ENCODE peak calls at places on chromosomes 5 and 9, in eight cellular contexts. P is mammary epithelial cell, L is fibroblast of the aortic adventitia, T is left ventricle myocardium inferior, X is left lung, A is astrocyte of the spinal cord, K is HFF-Myc, Z is neural progenitor cell. V is an unnamed sample.

GRCh38 chr5:101977729-101978345 is 318.2 kb downstream of the SLCO4C1 start:
- DNase-seq in P (peak), L (peak), T (no peak), X (no peak), A (peak), K (peak), Z (peak), V (peak)

GRCh38 chr9:104864675-104865104 is 63.3 kb downstream of the ABCA1 start:
- DNase-seq in P (no peak), L (peak), T (no peak), X (no peak), A (peak), K (peak), Z (no peak), V (no peak)

GRCh38 chr9:75148551-75148950 is 60.2 kb downstream of the OSTF1 start:
- DNase-seq in P (peak), L (peak), T (no peak), X (no peak), A (peak), K (peak), Z (no peak), V (no peak)

GRCh38 chr9:133284362-133284761 is 9.4 kb upstream of the ABO start:
- DNase-seq in P (no peak), L (no peak), T (no peak), X (no peak), A (no peak), K (no peak), Z (no peak), V (no peak)

GRCh38 chr5:154606675-154607321 is 128.8 kb upstream of the HAND1 start:
- DNase-seq in P (no peak), L (no peak), T (no peak), X (no peak), A (no peak), K (no peak), Z (no peak), V (no peak)

GRCh38 chr5:143679777-143680176 is 132.2 kb upstream of the HMHB1 start:
- DNase-seq in P (peak), L (no peak), T (no peak), X (no peak), A (peak), K (no peak), Z (no peak), V (peak)

GRCh38 chr5:181028032-181028819 is 11.8 kb upstream of the BTNL9 start:
- DNase-seq in P (no peak), L (no peak), T (no peak), X (no peak), A (no peak), K (no peak), Z (peak), V (no peak)

GRCh38 chr5:122880749-122881148 is 35.3 kb downstream of the SNX24 start:
- DNase-seq in P (no peak), L (peak), T (no peak), X (no peak), A (no peak), K (no peak), Z (no peak), V (no peak)

GRCh38 chr9:113361304-113362018 is 12.1 kb downstream of the BSPRY start:
- DNase-seq in P (no peak), L (peak), T (no peak), X (no peak), A (peak), K (no peak), Z (no peak), V (no peak)

GRCh38 chr9:97794666-97795065 is 58.4 kb upstream of the FOXE1 start:
- DNase-seq in P (no peak), L (no peak), T (no peak), X (no peak), A (no peak), K (no peak), Z (no peak), V (no peak)

GRCh38 chr5:54558362-54558761 is 40.8 kb downstream of the SNX18 start:
- DNase-seq in P (no peak), L (peak), T (no peak), X (no peak), A (no peak), K (no peak), Z (no peak), V (no peak)

GRCh38 chr9:33273266-33273971 is 8.6 kb downstream of the CHMP5 start:
- DNase-seq in P (no peak), L (no peak), T (no peak), X (no peak), A (peak), K (no peak), Z (no peak), V (no peak)

GRCh38 chr5:62569466-62569865 is 9.2 kb upstream of the LRRC70 start:
- DNase-seq in P (no peak), L (peak), T (no peak), X (no peak), A (peak), K (no peak), Z (no peak), V (no peak)

GRCh38 chr9:33924978-33925797 is 108.2 kb downstream of the UBE2R2 start:
- DNase-seq in P (no peak), L (peak), T (peak), X (no peak), A (peak), K (no peak), Z (peak), V (peak)

GRCh38 chr9:87830446-87830845 is 52.2 kb upstream of the SPATA31E1 start:
- DNase-seq in P (peak), L (no peak), T (no peak), X (no peak), A (no peak), K (no peak), Z (no peak), V (no peak)

GRCh38 chr5:123670981-123671557 is 159.1 kb downstream of the CSNK1G3 start:
- DNase-seq in P (peak), L (peak), T (no peak), X (no peak), A (peak), K (peak), Z (peak), V (peak)

GRCh38 chr9:23555849-23556248 is 270.2 kb downstream of the ELAVL2 start:
- DNase-seq in P (no peak), L (no peak), T (no peak), X (no peak), A (peak), K (no peak), Z (peak), V (no peak)

GRCh38 chr9:133778336-133778995 is 40.3 kb upstream of the SARDH start:
- DNase-seq in P (no peak), L (no peak), T (no peak), X (peak), A (no peak), K (no peak), Z (no peak), V (no peak)

GRCh38 chr5:139557811-139558210 is 3.3 kb upstream of the UBE2D2 start:
- DNase-seq in P (no peak), L (no peak), T (no peak), X (no peak), A (no peak), K (no peak), Z (no peak), V (no peak)

GRCh38 chr5:131682824-131683223 is 47.8 kb upstream of the RAPGEF6 start:
- DNase-seq in P (no peak), L (no peak), T (no peak), X (no peak), A (no peak), K (no peak), Z (no peak), V (no peak)

GRCh38 chr5:112986224-112986623 is 9.6 kb downstream of the DCP2 start:
- DNase-seq in P (no peak), L (no peak), T (no peak), X (no peak), A (no peak), K (no peak), Z (no peak), V (no peak)

GRCh38 chr5:127930311-127930710 is 153.3 kb upstream of the SLC12A2 start:
- DNase-seq in P (peak), L (peak), T (no peak), X (no peak), A (peak), K (no peak), Z (no peak), V (peak)

GRCh38 chr5:107719207-107719606 is 48.5 kb upstream of the EFNA5 start:
- DNase-seq in P (no peak), L (no peak), T (no peak), X (no peak), A (no peak), K (no peak), Z (no peak), V (no peak)

GRCh38 chr5:134466241-134467069 is 54.8 kb upstream of the CDKN2AIPNL start:
- DNase-seq in P (peak), L (peak), T (peak), X (peak), A (peak), K (peak), Z (peak), V (peak)
- TF ChIP-seq CTCF in P (no peak), L (no peak), T (no peak), X (no peak), A (no peak), K (no peak), Z (no peak), V (no peak)

DNA sequence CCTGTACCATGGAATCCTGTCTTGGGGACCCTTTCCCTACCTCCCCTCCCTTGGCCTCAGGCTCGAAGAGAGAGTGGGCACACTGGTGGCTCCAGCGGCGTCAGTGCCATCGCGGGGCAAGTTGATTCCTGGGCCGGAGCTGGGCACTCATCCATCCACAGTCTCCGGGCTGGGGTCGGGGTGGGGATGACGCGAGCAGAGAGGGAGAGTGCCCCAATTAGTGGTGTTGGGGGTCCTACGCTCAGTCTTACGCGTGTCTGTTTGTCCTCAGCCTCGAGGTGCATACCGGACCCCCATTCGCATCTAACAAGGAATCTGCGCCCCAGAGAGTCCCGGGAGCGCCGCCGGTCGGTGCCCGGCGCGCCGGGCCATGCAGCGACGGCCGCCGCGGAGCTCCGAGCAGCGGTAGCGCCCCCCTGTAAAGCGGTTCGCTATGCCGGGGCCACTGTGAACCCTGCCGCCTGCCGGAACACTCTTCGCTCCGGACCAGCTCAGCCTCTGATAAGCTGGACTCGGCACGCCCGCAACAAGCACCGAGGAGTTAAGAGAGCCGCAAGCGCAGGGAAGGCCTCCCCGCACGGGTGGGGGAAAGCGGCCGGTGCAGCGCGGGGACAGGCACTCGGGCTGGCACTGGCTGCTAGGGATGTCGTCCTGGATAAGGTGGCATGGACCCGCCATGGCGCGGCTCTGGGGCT is 724 bp downstream of the NTRK2 start:
- DNase-seq in P (no peak), L (no peak), T (peak), X (no peak), A (no peak), K (no peak), Z (peak), V (peak)
- H3K4me3 ChIP-seq in P (no peak), L (no peak), T (peak), X (peak), A (peak), K (no peak), Z (peak), V (peak)

GRCh38 chr9:130623466-130623865 is 40.9 kb upstream of the PRDM12 start:
- DNase-seq in P (no peak), L (no peak), T (no peak), X (no peak), A (no peak), K (no peak), Z (no peak), V (no peak)

GRCh38 chr9:130627896-130628792 is 36.2 kb upstream of the PRDM12 start:
- DNase-seq in P (no peak), L (no peak), T (no peak), X (no peak), A (no peak), K (no peak), Z (no peak), V (no peak)

GRCh38 chr9:130627051-130627450 is 37.3 kb upstream of the PRDM12 start:
- DNase-seq in P (no peak), L (no peak), T (no peak), X (no peak), A (no peak), K (no peak), Z (no peak), V (no peak)

GRCh38 chr9:130624154-130624553 is 40.2 kb upstream of the PRDM12 start:
- DNase-seq in P (no peak), L (no peak), T (no peak), X (no peak), A (no peak), K (no peak), Z (no peak), V (no peak)

GRCh38 chr9:130626249-130626982 is 38.0 kb upstream of the PRDM12 start:
- DNase-seq in P (no peak), L (no peak), T (peak), X (no peak), A (no peak), K (no peak), Z (peak), V (no peak)
- TF ChIP-seq CTCF in P (no peak), L (no peak), T (peak), X (no peak), A (no peak), K (no peak), Z (peak), V (no peak)

DNA sequence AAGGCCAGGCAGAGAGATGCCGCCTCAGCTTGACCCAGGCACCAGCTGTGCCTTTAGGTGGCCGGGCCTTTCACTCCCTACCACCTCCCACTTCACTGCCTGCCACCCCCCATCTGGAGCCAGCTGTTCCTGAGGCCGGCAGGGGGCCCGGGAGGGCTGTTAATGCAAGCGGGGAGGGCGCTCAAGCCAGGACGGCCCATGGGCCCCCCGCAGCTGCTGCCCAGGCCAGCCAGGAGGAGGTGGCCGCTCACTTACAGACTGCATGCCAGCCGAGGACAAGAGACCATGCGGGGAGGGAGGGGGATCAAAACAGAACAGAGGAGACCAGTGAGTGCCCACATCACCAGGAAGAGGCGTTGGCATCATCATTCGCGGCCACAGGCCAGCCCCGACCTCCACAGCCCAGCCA is 4.5 kb downstream of the ABCA2 start:
- DNase-seq in P (no peak), L (no peak), T (no peak), X (no peak), A (no peak), K (no peak), Z (no peak), V (no peak)
- H3K4me3 ChIP-seq in P (no peak), L (no peak), T (no peak), X (no peak), A (no peak), K (no peak), Z (no peak), V (no peak)

DNA sequence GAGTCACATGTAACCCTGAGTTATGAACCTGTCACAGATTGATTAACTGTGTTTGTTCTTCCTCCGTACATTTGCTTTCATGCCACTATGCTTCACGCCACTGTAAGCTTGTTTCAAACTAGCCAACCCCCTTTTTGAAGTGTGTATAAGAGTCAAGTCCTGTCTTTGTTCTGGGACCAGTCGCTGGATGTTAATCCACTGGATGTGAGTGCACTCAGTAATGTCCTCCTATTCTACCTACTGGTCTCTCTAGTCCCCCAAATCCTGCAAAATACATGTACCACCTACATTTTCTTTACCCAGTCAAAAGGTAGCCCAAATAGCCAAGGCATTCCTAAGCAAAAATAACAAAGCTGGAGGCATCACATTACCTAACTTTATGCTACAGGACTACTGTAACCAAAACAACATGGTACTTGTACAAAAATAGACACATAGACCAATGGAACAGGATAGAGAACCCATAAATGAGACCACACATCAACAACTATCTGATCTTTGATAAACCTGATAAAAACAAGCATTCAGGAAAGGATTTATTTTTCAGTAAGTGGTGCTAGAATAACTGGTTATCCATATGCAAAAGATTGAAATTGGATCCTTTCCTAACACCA is 1139.1 kb upstream of the SEMA6A start:
- DNase-seq in P (no peak), L (peak), T (no peak), X (no peak), A (peak), K (no peak), Z (no peak), V (peak)
- TF ChIP-seq CTCF in P (no peak), L (no peak), T (no peak), X (no peak), A (no peak), K (no peak), Z (no peak), V (no peak)